ENCODE peak calls at places on chromosomes 2 and 18, in five cellular contexts. One of them, this sample, is unnamed.

GRCh38 chr18:33210575-33211189 is 229.8 kb downstream of the CCDC178 start:
- DNase-seq in upper lobe of left lung: no peak
- DNase-seq in A549: no peak
- DNase-seq in stomach: no peak
- DNase-seq in body of pancreas: no peak
- DNase-seq in this sample: no peak

GRCh38 chr18:36828157-36828629 is 609 bp downstream of the TPGS2 start:
- DNase-seq in stomach: no peak
- DNase-seq in A549: no peak
- DNase-seq in upper lobe of left lung: no peak
- DNase-seq in body of pancreas: peak
- DNase-seq in this sample: peak

GRCh38 chr2:124018894-124019293 is 6.2 kb upstream of the CNTNAP5 start:
- DNase-seq in upper lobe of left lung: no peak
- DNase-seq in stomach: no peak
- DNase-seq in body of pancreas: no peak
- DNase-seq in A549: no peak
- DNase-seq in this sample: no peak

GRCh38 chr2:234536218-234536989 is 39.5 kb upstream of the ARL4C start:
- DNase-seq in body of pancreas: no peak
- DNase-seq in stomach: no peak
- DNase-seq in upper lobe of left lung: no peak
- DNase-seq in A549: no peak
- DNase-seq in this sample: no peak

GRCh38 chr2:28658369-28658768 is 93.3 kb upstream of the PPP1CB start:
- DNase-seq in A549: no peak
- DNase-seq in body of pancreas: no peak
- DNase-seq in upper lobe of left lung: no peak
- DNase-seq in stomach: no peak
- DNase-seq in this sample: no peak

GRCh38 chr2:121255363-121255762 is 29.6 kb downstream of the TFCP2L1 start:
- DNase-seq in stomach: no peak
- DNase-seq in A549: no peak
- DNase-seq in upper lobe of left lung: no peak
- DNase-seq in body of pancreas: peak
- DNase-seq in this sample: no peak

GRCh38 chr2:122135353-122135947 is 380.0 kb downstream of the TSN start:
- DNase-seq in upper lobe of left lung: no peak
- DNase-seq in body of pancreas: no peak
- DNase-seq in A549: no peak
- DNase-seq in stomach: no peak
- DNase-seq in this sample: no peak

GRCh38 chr2:118169359-118170005 is 81.2 kb downstream of the INSIG2 start:
- DNase-seq in body of pancreas: peak
- DNase-seq in upper lobe of left lung: peak
- DNase-seq in stomach: no peak
- DNase-seq in A549: no peak
- DNase-seq in this sample: no peak

GRCh38 chr2:43201497-43201896 is 24.9 kb downstream of the ZFP36L2 start:
- DNase-seq in body of pancreas: no peak
- DNase-seq in upper lobe of left lung: no peak
- DNase-seq in A549: no peak
- DNase-seq in stomach: no peak
- DNase-seq in this sample: no peak

GRCh38 chr2:229921101-229921891 is 513 bp downstream of the TRIP12 start:
- DNase-seq in upper lobe of left lung: no peak
- DNase-seq in stomach: peak
- DNase-seq in body of pancreas: peak
- DNase-seq in A549: peak
- DNase-seq in this sample: peak
- TF ChIP-seq POLR2A in upper lobe of left lung: no peak
- TF ChIP-seq POLR2A in stomach: no peak
- TF ChIP-seq POLR2A in body of pancreas: peak
- TF ChIP-seq POLR2A in A549: no peak
- TF ChIP-seq POLR2A in this sample: peak

DNA sequence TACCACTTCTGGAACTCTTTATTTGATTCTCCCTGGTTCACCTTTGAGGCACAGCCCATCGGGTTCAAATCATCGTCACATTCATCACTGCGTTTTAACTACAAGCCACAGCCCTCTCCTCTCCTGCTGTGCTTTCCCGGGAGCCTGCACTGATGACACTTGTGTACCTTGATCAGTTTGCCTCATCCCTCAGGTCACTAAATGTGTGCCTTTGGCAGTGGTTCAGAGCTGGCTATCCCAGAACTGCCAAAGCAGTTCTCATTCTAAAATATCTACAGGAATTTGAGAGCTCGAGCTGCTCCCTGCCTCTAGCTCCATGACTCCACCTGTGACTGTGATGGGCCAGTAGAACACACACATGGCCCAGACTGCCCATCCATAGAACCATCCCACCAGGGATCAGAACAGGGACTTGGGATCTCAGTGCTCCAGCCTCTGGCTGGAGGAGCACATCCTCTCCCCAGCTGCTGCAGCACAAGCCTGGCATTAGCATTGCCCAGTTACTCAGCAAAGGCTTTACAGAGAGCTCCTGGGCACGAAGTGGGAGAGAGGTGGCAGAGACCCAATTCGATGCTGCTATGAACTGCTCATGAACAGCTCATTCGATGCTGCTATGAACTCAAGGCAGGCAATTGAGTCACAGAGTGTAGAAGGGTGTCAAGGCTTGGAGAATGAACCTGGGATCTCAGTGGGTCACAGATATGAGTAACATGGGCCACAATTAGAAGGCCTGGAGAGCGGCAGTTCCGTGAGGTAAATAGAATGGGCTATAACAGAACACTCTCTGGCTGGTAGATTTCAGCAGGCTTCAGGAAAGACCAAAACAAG is 41.9 kb downstream of the EVA1A start:
- DNase-seq in body of pancreas: no peak
- DNase-seq in upper lobe of left lung: no peak
- DNase-seq in stomach: no peak
- DNase-seq in A549: no peak
- DNase-seq in this sample: no peak
- TF ChIP-seq POLR2A in body of pancreas: no peak
- TF ChIP-seq POLR2A in upper lobe of left lung: no peak
- TF ChIP-seq POLR2A in stomach: no peak
- TF ChIP-seq POLR2A in A549: no peak
- TF ChIP-seq POLR2A in this sample: no peak

DNA sequence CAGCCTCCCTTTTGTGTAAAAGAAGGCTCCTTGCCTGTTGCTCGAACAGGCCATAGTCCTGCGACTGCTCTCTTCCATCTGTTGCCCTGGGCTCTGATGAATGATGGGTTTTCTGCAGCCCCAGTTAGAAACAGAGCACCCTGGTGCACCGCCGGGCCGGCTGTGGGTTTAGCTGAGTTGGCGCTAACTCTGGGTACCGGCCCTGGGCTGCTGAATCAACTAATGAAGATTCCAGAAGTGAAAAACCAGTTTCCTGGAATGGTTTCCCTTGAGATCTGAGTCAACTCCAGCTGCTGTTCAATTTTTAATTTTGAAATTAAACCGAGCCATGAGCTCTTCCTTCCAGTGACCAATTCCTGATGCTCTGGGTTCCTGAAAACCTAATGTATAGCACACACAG is 5.7 kb downstream of the COL6A3 start:
- DNase-seq in A549: no peak
- DNase-seq in stomach: no peak
- DNase-seq in body of pancreas: no peak
- DNase-seq in upper lobe of left lung: peak
- DNase-seq in this sample: no peak
- TF ChIP-seq POLR2A in A549: no peak
- TF ChIP-seq POLR2A in stomach: no peak
- TF ChIP-seq POLR2A in body of pancreas: no peak
- TF ChIP-seq POLR2A in upper lobe of left lung: no peak
- TF ChIP-seq POLR2A in this sample: no peak

GRCh38 chr2:233108611-233109490 is 48.7 kb downstream of the INPP5D start:
- DNase-seq in upper lobe of left lung: no peak
- DNase-seq in body of pancreas: no peak
- DNase-seq in stomach: no peak
- DNase-seq in A549: no peak
- DNase-seq in this sample: no peak
- TF ChIP-seq POLR2A in upper lobe of left lung: no peak
- TF ChIP-seq POLR2A in body of pancreas: no peak
- TF ChIP-seq POLR2A in stomach: no peak
- TF ChIP-seq POLR2A in A549: no peak
- TF ChIP-seq POLR2A in this sample: no peak

GRCh38 chr2:156434461-156435291 is 1.5 kb upstream of the GPD2 start:
- DNase-seq in body of pancreas: no peak
- DNase-seq in upper lobe of left lung: no peak
- DNase-seq in stomach: no peak
- DNase-seq in A549: no peak
- DNase-seq in this sample: no peak

GRCh38 chr2:156435392-156435724 is 821 bp upstream of the GPD2 start:
- DNase-seq in A549: peak
- DNase-seq in upper lobe of left lung: no peak
- DNase-seq in stomach: no peak
- DNase-seq in body of pancreas: no peak
- DNase-seq in this sample: no peak

GRCh38 chr2:156437272-156437671 is 1.1 kb downstream of the GPD2 start:
- DNase-seq in upper lobe of left lung: no peak
- DNase-seq in stomach: peak
- DNase-seq in body of pancreas: peak
- DNase-seq in A549: no peak
- DNase-seq in this sample: no peak

GRCh38 chr2:156436477-156437085 is 402 bp downstream of the GPD2 start:
- DNase-seq in body of pancreas: peak
- DNase-seq in upper lobe of left lung: no peak
- DNase-seq in stomach: peak
- DNase-seq in A549: no peak
- DNase-seq in this sample: peak

GRCh38 chr2:156435725-156436476 is at the start of gene GPD2:
- DNase-seq in A549: peak
- DNase-seq in stomach: peak
- DNase-seq in body of pancreas: peak
- DNase-seq in upper lobe of left lung: peak
- DNase-seq in this sample: peak
- TF ChIP-seq POLR2A in A549: peak
- TF ChIP-seq POLR2A in stomach: no peak
- TF ChIP-seq POLR2A in body of pancreas: peak
- TF ChIP-seq POLR2A in upper lobe of left lung: peak
- TF ChIP-seq POLR2A in this sample: peak

DNA sequence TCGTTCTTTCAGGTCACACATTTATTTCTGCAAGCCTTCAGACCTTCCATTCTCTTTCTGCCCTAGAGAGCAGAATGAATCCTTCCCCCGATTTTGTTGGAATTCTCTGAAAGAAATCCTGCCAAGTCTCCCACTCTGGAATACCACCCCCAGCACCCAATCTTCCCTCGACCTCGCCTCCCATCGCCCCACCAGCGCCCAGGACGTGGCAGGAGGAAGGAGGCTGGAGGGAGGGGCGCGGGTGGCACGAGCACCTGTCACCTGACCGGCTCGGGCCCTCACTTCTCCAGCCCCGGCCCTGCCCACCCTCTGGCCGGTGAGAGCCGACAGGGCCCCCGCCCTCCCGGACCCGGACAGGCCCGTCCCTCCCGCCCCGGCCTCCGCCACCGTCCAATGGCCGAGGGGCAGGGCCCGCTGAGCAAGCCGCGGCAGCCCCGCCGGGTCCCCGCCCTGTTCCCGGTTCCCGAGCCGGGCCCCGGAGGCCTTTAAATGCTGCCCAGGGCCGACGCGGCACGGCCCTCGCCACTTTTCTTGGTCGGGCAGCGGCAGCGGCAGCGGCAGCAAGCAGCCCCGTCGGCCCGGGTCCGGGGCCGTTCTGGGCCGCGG is at the start of gene LGALSL:
- DNase-seq in body of pancreas: peak
- DNase-seq in stomach: peak
- DNase-seq in upper lobe of left lung: no peak
- DNase-seq in A549: peak
- DNase-seq in this sample: peak
- TF ChIP-seq POLR2A in body of pancreas: peak
- TF ChIP-seq POLR2A in stomach: no peak
- TF ChIP-seq POLR2A in upper lobe of left lung: no peak
- TF ChIP-seq POLR2A in A549: no peak
- TF ChIP-seq POLR2A in this sample: peak

DNA sequence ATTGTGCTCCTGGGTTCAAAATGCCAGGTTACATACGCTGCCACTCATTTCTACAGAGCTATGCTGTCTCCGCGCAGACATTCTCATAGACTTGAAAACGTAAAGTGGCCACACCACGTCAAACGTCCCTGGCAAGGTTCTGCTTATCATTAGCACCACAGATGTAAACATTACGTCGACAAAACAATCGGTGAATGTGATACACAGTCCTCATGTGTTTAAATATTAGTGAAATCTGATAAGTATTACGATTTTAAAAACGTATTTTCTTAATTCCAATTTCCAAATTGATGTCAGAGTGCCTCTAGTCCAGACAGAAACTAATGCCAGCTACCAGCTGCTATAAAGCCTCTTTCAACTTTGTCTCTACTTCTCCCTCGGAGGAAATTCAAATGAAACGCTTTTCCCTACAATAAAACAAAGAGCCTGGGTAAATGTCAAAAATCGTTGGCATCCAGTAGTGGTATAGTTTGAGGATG is 1.1 kb downstream of the STK17B start:
- DNase-seq in upper lobe of left lung: no peak
- DNase-seq in stomach: peak
- DNase-seq in body of pancreas: peak
- DNase-seq in A549: peak
- DNase-seq in this sample: peak
- TF ChIP-seq POLR2A in upper lobe of left lung: peak
- TF ChIP-seq POLR2A in stomach: no peak
- TF ChIP-seq POLR2A in body of pancreas: peak
- TF ChIP-seq POLR2A in A549: no peak
- TF ChIP-seq POLR2A in this sample: peak

GRCh38 chr2:170771049-170771937 is 1.1 kb downstream of the ERICH2 start:
- DNase-seq in upper lobe of left lung: peak
- DNase-seq in body of pancreas: no peak
- DNase-seq in stomach: no peak
- DNase-seq in A549: peak
- DNase-seq in this sample: no peak
- TF ChIP-seq POLR2A in upper lobe of left lung: no peak
- TF ChIP-seq POLR2A in body of pancreas: no peak
- TF ChIP-seq POLR2A in stomach: no peak
- TF ChIP-seq POLR2A in A549: no peak
- TF ChIP-seq POLR2A in this sample: no peak